ENCODE peak calls at places on chromosome 13, in six cellular contexts. V, E, S, B, T and G are unnamed samples.

GRCh38 chr13:91142572-91142971 is 204.9 kb upstream of the MIR17HG start:
- DNase-seq in T (no peak), E (no peak), V (no peak), S (no peak), B (no peak), G (no peak)

GRCh38 chr13:46211521-46212351 is at the start of gene LRRC63:
- DNase-seq in V (peak), T (peak), S (peak), E (peak), B (peak), G (peak)

GRCh38 chr13:86881390-86881789 is 789.8 kb upstream of the SLITRK5 start:
- DNase-seq in V (no peak), S (no peak), E (no peak), T (no peak), B (no peak), G (no peak)

GRCh38 chr13:85970727-85971126 is 171.5 kb upstream of the SLITRK6 start:
- DNase-seq in T (no peak), E (no peak), V (no peak), B (no peak), S (no peak), G (no peak)

GRCh38 chr13:112434937-112435523 is 58.9 kb downstream of the SPACA7 start:
- DNase-seq in B (no peak), V (peak), T (no peak), E (no peak), S (no peak), G (no peak)

GRCh38 chr13:46803586-46803985 is 6.6 kb upstream of the ESD start:
- DNase-seq in V (no peak), B (no peak), S (no peak), T (no peak), E (no peak), G (no peak)

GRCh38 chr13:48497669-48498068 is 35.2 kb downstream of the RCBTB2 start:
- DNase-seq in B (no peak), E (no peak), S (no peak), T (no peak), V (no peak), G (no peak)

GRCh38 chr13:100363351-100363750 is 225.2 kb downstream of the GGACT start:
- DNase-seq in S (no peak), T (no peak), B (no peak), V (no peak), E (no peak), G (no peak)

GRCh38 chr13:90305796-90306195 is 1041.7 kb upstream of the MIR17HG start:
- DNase-seq in S (no peak), B (no peak), E (no peak), T (no peak), V (no peak), G (no peak)

GRCh38 chr13:44218501-44219240 is 155.0 kb upstream of the SERP2 start:
- DNase-seq in V (peak), B (no peak), S (peak), T (no peak), E (no peak), G (peak)

GRCh38 chr13:98155475-98156111 is 12.7 kb downstream of the FARP1 start:
- DNase-seq in S (no peak), B (no peak), E (no peak), T (no peak), V (peak), G (no peak)

DNA sequence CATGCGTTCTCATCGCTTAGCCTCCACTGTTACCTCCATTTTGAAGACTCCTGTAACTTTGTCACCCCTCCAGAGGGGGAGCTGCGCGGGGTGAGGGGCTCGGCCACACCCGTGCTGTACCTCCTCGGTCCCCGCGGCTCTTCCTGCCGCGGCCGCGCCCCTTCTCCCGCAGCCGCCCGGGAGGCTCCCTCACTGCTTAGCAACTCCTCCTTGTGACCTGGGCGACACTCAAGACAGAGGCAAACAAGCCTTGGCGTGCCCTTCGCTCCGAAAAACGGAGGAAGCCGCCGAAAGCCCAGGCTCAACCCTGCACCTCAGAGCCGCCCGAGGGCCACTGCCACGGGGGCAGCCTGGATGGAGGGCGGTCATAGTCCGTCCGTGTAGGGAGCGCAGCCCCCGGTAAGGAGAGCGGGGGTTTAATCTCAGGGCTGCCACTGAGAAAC is 494.3 kb downstream of the FOXO1 start:
- DNase-seq in E (no peak), T (peak), V (no peak), S (no peak), B (no peak), G (peak)
- TF ChIP-seq CTCF in E (no peak), T (peak), V (no peak), S (no peak), B (no peak), G (no peak)

DNA sequence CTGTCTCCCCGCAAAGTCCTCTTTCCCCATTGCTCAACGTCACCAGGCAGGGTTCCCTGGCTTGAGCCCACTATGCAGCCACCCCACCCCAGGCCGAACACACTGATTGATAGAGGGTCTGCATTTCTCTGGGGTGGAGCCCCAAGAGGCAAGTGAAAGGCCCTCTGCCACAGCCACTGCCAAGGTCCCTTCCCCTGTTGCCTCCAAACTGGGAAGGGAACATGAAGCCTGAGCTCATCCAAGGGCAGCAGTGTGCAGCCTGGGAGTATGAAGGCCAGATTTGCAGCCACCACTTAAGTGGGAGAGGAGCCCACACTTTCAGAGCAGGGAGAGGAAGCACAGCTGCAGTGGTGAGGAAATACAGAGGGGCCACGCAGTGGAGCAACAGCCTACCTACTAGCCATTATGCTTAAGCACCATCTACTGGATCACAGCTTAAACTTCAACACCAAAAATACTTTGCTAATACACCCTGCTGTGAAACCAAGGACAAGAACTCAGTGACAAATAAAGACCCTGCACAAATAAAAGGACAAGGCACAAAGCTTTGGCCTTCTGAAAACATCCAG is 48.6 kb downstream of the UBL3 start:
- DNase-seq in S (no peak), T (no peak), V (no peak), E (no peak), B (no peak), G (no peak)
- TF ChIP-seq CTCF in S (no peak), T (no peak), V (no peak), E (no peak), B (no peak), G (no peak)

GRCh38 chr13:75761373-75761772 is 125.2 kb downstream of the LMO7 start:
- DNase-seq in V (no peak), E (no peak), T (no peak), S (no peak), B (no peak), G (no peak)

GRCh38 chr13:75762066-75762937 is 126.2 kb downstream of the LMO7 start:
- DNase-seq in T (no peak), E (no peak), S (no peak), V (no peak), B (no peak), G (no peak)

GRCh38 chr13:75762967-75763366 is 126.8 kb downstream of the LMO7 start:
- DNase-seq in B (no peak), E (no peak), V (no peak), S (no peak), T (no peak), G (no peak)

GRCh38 chr13:75759531-75759930 is 123.4 kb downstream of the LMO7 start:
- DNase-seq in B (no peak), E (no peak), V (no peak), T (no peak), S (no peak), G (no peak)

GRCh38 chr13:75760182-75760981 is 124.3 kb downstream of the LMO7 start:
- DNase-seq in V (no peak), T (no peak), S (peak), B (no peak), E (no peak), G (peak)
- TF ChIP-seq CTCF in V (no peak), T (no peak), S (peak), B (peak), E (no peak), G (no peak)

GRCh38 chr13:107866666-107867623 is 348.4 kb downstream of the LIG4 start:
- DNase-seq in B (no peak), E (no peak), T (peak), V (no peak), S (no peak), G (no peak)

GRCh38 chr13:107870400-107870799 is 344.9 kb downstream of the LIG4 start:
- DNase-seq in T (no peak), E (no peak), V (no peak), B (no peak), S (no peak), G (no peak)

GRCh38 chr13:107866007-107866665 is 349.2 kb downstream of the LIG4 start:
- DNase-seq in V (no peak), E (no peak), B (no peak), T (peak), S (no peak), G (no peak)

GRCh38 chr13:107865643-107866006 is 349.7 kb downstream of the LIG4 start:
- DNase-seq in B (no peak), E (no peak), T (no peak), S (no peak), V (no peak), G (no peak)

DNA sequence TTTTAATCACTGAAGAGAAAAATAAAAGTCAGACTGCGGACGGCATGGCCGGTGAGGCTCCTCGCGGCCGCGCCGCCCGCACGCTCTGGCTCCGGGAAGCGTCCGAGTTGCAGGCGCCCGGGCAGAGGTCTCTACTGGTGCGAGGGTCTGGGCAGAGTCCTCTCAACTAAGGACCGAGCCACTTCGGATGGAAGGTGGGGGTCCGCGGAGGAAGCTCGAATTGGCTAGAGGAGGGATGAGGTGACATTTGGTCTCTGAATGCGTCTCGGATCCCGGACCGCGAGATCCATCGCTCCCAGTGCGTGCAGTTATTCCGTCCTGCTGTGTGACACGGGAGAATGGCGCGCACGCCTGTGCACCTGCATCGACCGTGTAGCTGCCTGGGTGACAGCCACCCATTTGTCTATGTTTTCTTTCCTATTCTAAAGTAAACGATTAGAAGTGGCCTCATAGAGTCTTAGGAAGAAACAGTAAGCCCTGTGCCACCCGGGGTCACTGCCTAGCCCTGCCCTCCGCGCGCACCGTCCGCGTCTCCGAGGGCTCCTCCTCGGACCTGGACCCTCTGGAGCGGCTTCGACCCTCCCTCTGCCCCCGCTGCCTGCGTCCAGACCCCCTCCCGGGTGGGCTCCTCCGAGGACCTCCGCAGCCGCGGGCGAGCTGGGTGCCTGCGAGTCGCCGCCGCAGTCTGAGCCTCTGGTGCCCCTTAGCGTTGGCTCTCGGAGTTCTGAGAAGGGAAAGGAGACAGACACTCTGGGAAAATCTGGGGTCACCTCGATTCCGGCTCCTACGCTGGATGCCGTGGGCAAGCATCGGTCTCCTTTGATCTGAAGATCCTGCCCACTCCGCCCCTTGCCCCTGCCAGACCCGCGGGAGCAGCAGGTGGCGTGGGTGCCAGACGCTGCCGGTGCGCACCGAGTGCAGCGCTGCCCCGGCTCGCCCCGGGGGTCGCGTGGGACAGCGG is 347.4 kb downstream of the LIG4 start:
- DNase-seq in B (no peak), T (peak), S (no peak), E (no peak), V (no peak), G (no peak)
- TF ChIP-seq CTCF in B (no peak), T (peak), S (no peak), E (no peak), V (no peak), G (no peak)

DNA sequence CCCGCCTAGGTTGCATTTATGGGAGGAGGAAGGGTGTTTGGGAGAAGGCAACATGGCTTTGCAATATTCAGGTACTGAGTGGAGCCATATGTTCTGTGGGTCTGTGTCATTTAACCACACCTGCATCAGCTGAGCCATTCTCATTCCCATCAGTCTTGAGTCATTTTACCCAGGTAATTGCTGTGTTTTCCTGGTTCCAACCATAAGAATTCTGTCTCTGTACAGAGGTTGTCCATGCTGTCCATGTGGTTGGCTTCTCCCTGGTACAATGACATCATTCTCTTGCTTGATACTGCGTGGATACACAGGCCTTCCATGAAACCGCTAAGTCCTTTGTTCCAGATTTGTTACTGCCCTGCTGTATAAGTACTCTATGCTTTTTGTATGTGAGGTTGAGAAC is 45.4 kb downstream of the RFC3 start:
- DNase-seq in V (no peak), E (no peak), T (no peak), S (no peak), B (no peak), G (no peak)
- TF ChIP-seq CTCF in V (no peak), E (no peak), T (no peak), S (no peak), B (no peak), G (no peak)

DNA sequence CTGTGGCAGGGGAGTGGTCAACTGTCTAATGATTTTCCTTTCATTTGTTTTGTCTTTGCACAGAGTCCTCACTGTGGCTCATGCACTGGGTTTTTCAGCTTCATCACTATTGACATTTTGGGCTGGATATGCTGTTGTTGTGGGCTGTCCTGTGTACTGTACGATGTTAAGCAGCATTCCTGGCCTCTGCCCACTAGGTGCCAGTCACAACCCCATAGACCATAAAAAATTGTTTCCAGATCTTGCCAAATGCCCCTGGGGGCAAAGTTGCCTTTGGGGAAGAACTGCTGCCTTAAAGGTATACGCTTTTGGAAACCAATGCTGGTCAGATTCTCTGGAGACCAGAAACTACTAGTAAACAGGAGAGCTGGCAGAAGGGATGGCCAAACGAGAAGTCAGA is 310.4 kb downstream of the SPRY2 start:
- DNase-seq in T (no peak), B (no peak), S (no peak), E (no peak), V (no peak), G (peak)
- TF ChIP-seq CTCF in T (peak), B (no peak), S (no peak), E (no peak), V (no peak), G (no peak)

GRCh38 chr13:84431646-84432045 is 549.4 kb upstream of the SLITRK1 start:
- DNase-seq in B (no peak), E (no peak), S (no peak), T (no peak), V (no peak), G (no peak)
- TF ChIP-seq CTCF in B (no peak), E (no peak), S (no peak), T (no peak), V (no peak), G (no peak)

DNA sequence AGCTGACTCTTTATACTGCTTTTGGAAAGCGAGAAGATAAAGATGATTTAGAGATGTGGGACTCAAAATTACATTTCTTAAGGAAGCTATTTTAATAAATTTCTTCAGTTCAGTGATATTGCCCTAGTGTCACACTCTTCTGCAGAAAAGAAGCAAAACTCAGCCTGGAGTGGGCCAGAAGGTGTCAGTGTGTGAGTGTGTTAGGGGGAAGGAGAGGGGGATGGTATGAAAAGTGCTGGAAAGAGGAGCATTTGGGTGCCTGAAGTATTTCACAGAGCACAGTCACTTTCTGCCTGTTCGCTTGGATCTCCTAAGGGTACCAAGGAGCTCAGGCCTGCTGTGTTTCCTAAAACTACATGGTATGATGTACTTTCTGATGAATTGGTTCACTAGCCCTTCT is 84.5 kb upstream of the FRY start:
- DNase-seq in S (no peak), E (no peak), B (no peak), V (no peak), T (no peak), G (no peak)
- TF ChIP-seq CTCF in S (no peak), E (no peak), B (no peak), V (no peak), T (peak), G (no peak)

GRCh38 chr13:24741016-24741662 is 22.8 kb upstream of the RNF17 start:
- DNase-seq in T (peak), E (no peak), S (no peak), V (peak), B (no peak), G (no peak)
- TF ChIP-seq CTCF in T (peak), E (no peak), S (no peak), V (no peak), B (no peak), G (no peak)